ENCODE peak calls at places on chromosomes 2 and 18, in eight cellular contexts. E is IMR-90, O is K562, W is A549, C is right atrium auricular region, S is psoas muscle, V is lower lobe of right lung, G is transverse colon. J is an unnamed sample.

GRCh38 chr18:67599277-67599676 is 82.8 kb upstream of the DSEL start:
- DNase-seq in E (peak), V (no peak), C (no peak), W (no peak), S (no peak), O (no peak), G (no peak), J (peak)

GRCh38 chr2:85452237-85452636 is 33.7 kb downstream of the SH2D6 start:
- DNase-seq in C (no peak), W (no peak), G (no peak), O (no peak), E (no peak), S (no peak), V (no peak), J (no peak)

GRCh38 chr18:45686892-45687611 is 36.9 kb upstream of the SLC14A1 start:
- DNase-seq in G (peak), C (no peak), S (no peak), W (no peak), V (peak), E (no peak), O (no peak), J (peak)

GRCh38 chr2:174442546-174443510 is 44.0 kb downstream of the GPR155 start:
- DNase-seq in O (no peak), G (no peak), S (no peak), E (peak), W (peak), C (no peak), V (no peak), J (peak)

GRCh38 chr18:63218472-63218871 is 101.1 kb downstream of the BCL2 start:
- DNase-seq in O (peak), S (no peak), C (no peak), W (no peak), E (no peak), V (no peak), G (no peak), J (no peak)

GRCh38 chr2:43464546-43464945 is 131.3 kb downstream of the THADA start:
- DNase-seq in E (peak), S (peak), V (no peak), C (peak), O (no peak), G (peak), W (no peak), J (peak)

GRCh38 chr18:74596959-74597661 is 560 bp upstream of the ZNF407 start:
- DNase-seq in W (peak), E (peak), C (peak), V (peak), O (peak), G (peak), S (peak), J (peak)

GRCh38 chr2:120398051-120398960 is 52.4 kb downstream of the INHBB start:
- DNase-seq in G (peak), C (no peak), S (no peak), V (no peak), E (peak), O (no peak), W (peak), J (peak)

GRCh38 chr2:189698020-189698887 is 23.8 kb downstream of the ANKAR start:
- DNase-seq in V (no peak), C (no peak), W (peak), O (peak), E (peak), S (no peak), G (peak), J (peak)

GRCh38 chr2:48209214-48209885 is 303.1 kb upstream of the FBXO11 start:
- DNase-seq in S (no peak), V (no peak), O (no peak), G (no peak), W (no peak), C (no peak), E (peak), J (peak)

GRCh38 chr2:3184167-3184566 is 193.5 kb downstream of the EIPR1 start:
- DNase-seq in E (no peak), V (peak), S (no peak), O (no peak), C (no peak), W (no peak), G (no peak), J (no peak)

GRCh38 chr2:207253946-207254345 is 88.2 kb upstream of the KLF7 start:
- DNase-seq in C (no peak), G (no peak), W (peak), S (no peak), E (peak), O (no peak), V (no peak), J (peak)

GRCh38 chr2:65175894-65176527 is 46.1 kb upstream of the RAB1A start:
- DNase-seq in V (no peak), C (no peak), O (no peak), E (no peak), S (no peak), G (no peak), W (no peak), J (peak)

GRCh38 chr2:12883911-12884310 is 167.2 kb downstream of the TRIB2 start:
- DNase-seq in G (no peak), E (peak), O (no peak), C (no peak), S (no peak), W (no peak), V (no peak), J (peak)

GRCh38 chr18:31513189-31513907 is 15.4 kb downstream of the DSG2 start:
- DNase-seq in E (peak), G (no peak), W (peak), S (no peak), C (no peak), V (no peak), O (no peak), J (peak)

GRCh38 chr2:71494523-71495155 is 41.3 kb downstream of the DYSF start:
- DNase-seq in C (no peak), V (no peak), E (no peak), W (no peak), G (no peak), O (no peak), S (no peak), J (no peak)

GRCh38 chr2:181762848-181763247 is 82.5 kb upstream of the NEUROD1 start:
- DNase-seq in W (no peak), V (no peak), C (no peak), O (no peak), S (no peak), E (no peak), G (no peak), J (no peak)

GRCh38 chr2:192124576-192124975 is 70.2 kb downstream of the TMEFF2 start:
- DNase-seq in E (no peak), S (no peak), W (no peak), V (no peak), O (no peak), G (no peak), C (no peak), J (no peak)

GRCh38 chr2:132581917-132582316 is 88.1 kb downstream of the LYPD1 start:
- DNase-seq in S (no peak), G (peak), O (no peak), E (no peak), C (peak), V (no peak), W (no peak), J (no peak)

GRCh38 chr2:54853635-54854034 is 130.2 kb downstream of the EML6 start:
- DNase-seq in G (no peak), C (no peak), W (no peak), E (no peak), V (no peak), S (no peak), O (no peak), J (no peak)

GRCh38 chr18:79657342-79657996 is 22.1 kb upstream of the CTDP1 start:
- DNase-seq in W (no peak), O (no peak), E (no peak), S (no peak), V (no peak), C (no peak), G (no peak), J (peak)

GRCh38 chr2:12642855-12643254 is 73.9 kb upstream of the TRIB2 start:
- DNase-seq in G (no peak), C (no peak), W (no peak), E (no peak), O (no peak), S (no peak), V (no peak), J (no peak)

GRCh38 chr18:13726972-13727331 is 479 bp downstream of the RNMT start:
- DNase-seq in W (peak), S (peak), G (peak), E (peak), C (peak), O (no peak), V (no peak), J (peak)

GRCh38 chr18:23822590-23823385 is 133.5 kb downstream of the LAMA3 start:
- DNase-seq in C (no peak), E (peak), V (no peak), O (no peak), S (no peak), W (no peak), G (no peak), J (no peak)

GRCh38 chr2:155151945-155152344 is 453.4 kb downstream of the KCNJ3 start:
- DNase-seq in O (no peak), C (no peak), S (no peak), E (no peak), V (no peak), W (no peak), G (no peak), J (no peak)

GRCh38 chr2:85584857-85585780 is 888 bp downstream of the VAMP5 start:
- DNase-seq in V (peak), E (peak), C (peak), G (peak), S (peak), W (peak), O (peak), J (peak)

GRCh38 chr2:47719099-47719498 is 63.8 kb upstream of the MSH6 start:
- DNase-seq in C (no peak), O (no peak), V (no peak), E (no peak), W (no peak), G (no peak), S (no peak), J (no peak)

GRCh38 chr2:32627441-32627900 is 379 bp upstream of the TTC27 start:
- DNase-seq in S (peak), W (peak), V (peak), G (peak), C (peak), E (peak), O (no peak), J (peak)
- TF ChIP-seq CTCF in S (no peak), W (no peak), V (no peak), G (peak), C (no peak), E (no peak), O (no peak), J (peak)

GRCh38 chr2:149877064-149877463 is 289.5 kb upstream of the MMADHC start:
- DNase-seq in W (no peak), G (no peak), O (no peak), V (no peak), C (no peak), S (no peak), E (no peak), J (no peak)

GRCh38 chr2:149872041-149872440 is 284.5 kb upstream of the MMADHC start:
- DNase-seq in C (no peak), V (no peak), O (no peak), W (no peak), S (no peak), E (no peak), G (no peak), J (no peak)

GRCh38 chr2:149872638-149873037 is 285.1 kb upstream of the MMADHC start:
- DNase-seq in C (no peak), W (no peak), O (no peak), G (no peak), V (no peak), E (no peak), S (no peak), J (no peak)

DNA sequence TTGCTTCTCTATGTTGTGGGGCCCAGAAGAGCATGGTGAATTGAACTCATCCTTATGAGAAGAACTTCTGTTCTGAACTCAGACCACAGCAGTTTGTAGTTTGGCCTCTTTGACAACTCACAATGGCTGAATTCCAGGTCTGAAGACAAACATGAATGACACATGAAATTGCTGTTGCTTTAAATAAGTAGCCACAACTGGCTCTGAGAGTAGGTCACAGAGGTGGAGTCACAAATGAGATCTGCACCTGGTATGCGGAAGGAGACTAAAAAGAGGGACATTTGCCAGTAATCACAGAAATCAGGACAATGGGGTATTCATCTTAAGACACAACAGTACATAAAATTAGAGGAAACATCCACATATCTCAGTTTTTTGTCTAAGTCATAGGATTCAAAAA is 290.3 kb upstream of the MMADHC start:
- DNase-seq in C (no peak), S (no peak), W (peak), E (peak), O (no peak), G (no peak), V (no peak), J (peak)
- H3K4me3 ChIP-seq in C (no peak), S (no peak), W (no peak), E (no peak), O (no peak), G (no peak), V (no peak), J (no peak)

GRCh38 chr2:208406474-208407451 is at the start of gene PTH2R:
- DNase-seq in G (no peak), S (peak), V (peak), C (no peak), E (no peak), W (no peak), O (peak), J (peak)

GRCh38 chr2:208407667-208408066 is 1.1 kb downstream of the PTH2R start:
- DNase-seq in S (no peak), O (peak), G (no peak), W (peak), E (peak), V (no peak), C (no peak), J (peak)
- TF ChIP-seq CTCF in S (no peak), O (peak), G (no peak), W (peak), E (peak), V (no peak), C (no peak), J (peak)

DNA sequence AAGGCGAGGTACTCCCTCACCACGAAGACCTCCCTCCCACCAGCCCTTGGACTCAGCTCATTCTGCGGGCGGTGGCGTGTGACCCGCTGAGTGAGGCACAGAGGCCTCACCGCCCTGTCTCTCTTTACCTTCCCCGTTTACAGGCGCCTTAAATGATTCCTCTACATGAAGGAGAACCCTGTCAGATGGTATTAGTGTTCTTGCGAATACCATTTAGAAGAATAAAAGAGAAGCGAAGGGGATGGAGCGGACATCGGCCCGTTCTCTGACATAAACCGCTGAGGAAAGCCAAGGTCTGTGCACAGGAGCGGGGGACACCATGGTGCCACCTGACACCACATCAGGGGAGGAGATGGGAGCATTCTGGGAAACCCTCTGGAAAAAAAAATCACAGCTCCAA is 179.8 kb downstream of the HDAC4 start:
- DNase-seq in C (no peak), G (no peak), W (no peak), O (no peak), E (no peak), V (no peak), S (no peak), J (no peak)
- H3K4me3 ChIP-seq in C (no peak), G (no peak), W (no peak), O (no peak), E (no peak), V (no peak), S (no peak), J (no peak)

GRCh38 chr2:163291790-163292189 is 444.0 kb downstream of the FIGN start:
- DNase-seq in E (no peak), C (no peak), O (no peak), S (no peak), V (no peak), W (no peak), G (no peak), J (no peak)
- TF ChIP-seq CTCF in E (no peak), C (no peak), O (no peak), S (no peak), V (no peak), W (no peak), G (no peak), J (peak)

J was measured in choroid plexus epithelial cell.